ENCODE peak calls at places on chromosomes 4 and X, in four cellular contexts. E, C, K and M are unnamed samples.

GRCh38 chr4:140078366-140078765 is 75.6 kb downstream of the MAML3 start:
- DNase-seq in E (no peak), K (no peak), C (no peak), M (peak)

GRCh38 chr4:111631157-111631999 is 513.9 kb upstream of the FAM241A start:
- DNase-seq in K (no peak), C (no peak), E (no peak), M (no peak)

GRCh38 chr4:85489273-85489672 is 14.3 kb downstream of the ARHGAP24 start:
- DNase-seq in C (no peak), K (no peak), E (no peak), M (no peak)

GRCh38 chrX:41705680-41706374 is 17.1 kb downstream of the GPR34 start:
- DNase-seq in K (no peak), C (peak), E (no peak), M (no peak)

GRCh38 chr4:80393246-80393969 is 57.9 kb downstream of the CFAP299 start:
- DNase-seq in C (no peak), K (peak), E (peak), M (no peak)

GRCh38 chr4:5988086-5988845 is 30.0 kb downstream of the C4orf50 start:
- DNase-seq in C (no peak), K (no peak), E (no peak), M (no peak)

GRCh38 chr4:177308842-177309524 is 691 bp upstream of the NEIL3 start:
- DNase-seq in E (no peak), C (no peak), K (no peak), M (no peak)

GRCh38 chr4:112058433-112058832 is 86.8 kb upstream of the FAM241A start:
- DNase-seq in C (no peak), K (peak), E (no peak), M (no peak)

GRCh38 chrX:22060451-22060940 is 28.4 kb downstream of the PHEX start:
- DNase-seq in E (peak), K (peak), C (no peak), M (no peak)

GRCh38 chrX:11543249-11543648 is 122.5 kb downstream of the ARHGAP6 start:
- DNase-seq in E (no peak), K (no peak), C (no peak), M (no peak)

GRCh38 chrX:26871967-26872366 is 591.2 kb downstream of the PPP4R3C start:
- DNase-seq in K (no peak), E (no peak), C (no peak), M (no peak)

GRCh38 chr4:174490356-174490969 is 31.8 kb downstream of the HPGD start:
- DNase-seq in E (no peak), C (no peak), K (no peak), M (no peak)

GRCh38 chr4:172706000-172706399 is 462.6 kb upstream of the GALNT7 start:
- DNase-seq in E (no peak), C (no peak), K (no peak), M (no peak)

GRCh38 chr4:172705565-172705964 is 463.0 kb upstream of the GALNT7 start:
- DNase-seq in E (no peak), K (no peak), C (no peak), M (no peak)

GRCh38 chr4:172708184-172708583 is 460.4 kb upstream of the GALNT7 start:
- DNase-seq in C (no peak), E (no peak), K (no peak), M (no peak)

GRCh38 chr4:172709376-172709775 is 459.2 kb upstream of the GALNT7 start:
- DNase-seq in K (no peak), C (no peak), E (no peak), M (no peak)

GRCh38 chr4:172707622-172708021 is 461.0 kb upstream of the GALNT7 start:
- DNase-seq in K (no peak), C (no peak), E (no peak), M (no peak)
- H3K27ac ChIP-seq in K (no peak), C (no peak), E (no peak), M (no peak)

GRCh38 chrX:112941209-112941788 is 100.7 kb upstream of the AMOT start:
- DNase-seq in E (no peak), K (no peak), C (no peak), M (no peak)
- TF ChIP-seq CTCF in E (no peak), K (no peak), C (no peak), M (no peak)

DNA sequence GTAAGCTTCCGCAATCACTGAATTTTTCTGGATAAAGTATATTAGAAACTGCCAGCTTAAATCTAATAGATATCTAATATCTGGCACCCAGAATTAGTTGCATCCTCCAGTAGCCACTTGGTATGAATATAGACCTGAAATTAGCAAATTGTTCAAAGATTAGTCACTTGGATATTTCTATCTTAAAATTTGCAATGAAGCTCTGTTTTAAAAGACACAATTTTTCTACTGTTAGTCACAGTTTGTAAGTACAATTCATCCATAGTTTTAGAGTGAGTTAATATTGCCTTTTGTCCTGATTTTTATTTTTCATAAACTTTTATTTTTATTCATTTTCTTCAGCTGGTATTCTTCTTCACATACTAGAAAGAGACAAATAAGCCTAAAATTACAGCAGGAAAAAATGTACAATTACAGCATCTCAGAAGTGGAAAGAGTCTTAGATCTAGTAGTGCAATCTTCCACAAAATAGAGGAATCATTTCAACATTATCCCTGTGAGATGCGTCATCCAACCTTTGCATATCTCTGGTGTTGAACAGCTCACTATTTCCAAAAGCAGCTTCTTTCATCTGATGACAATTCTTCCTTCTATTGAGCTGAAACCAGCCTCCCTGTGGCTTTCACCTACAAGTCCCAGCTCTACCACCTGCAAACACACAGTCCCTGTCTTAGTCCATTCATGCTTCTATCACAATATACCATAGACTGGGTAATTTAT is 190.0 kb upstream of the AR start:
- DNase-seq in K (no peak), E (no peak), C (no peak), M (no peak)
- H3K27ac ChIP-seq in K (no peak), E (no peak), C (no peak), M (no peak)

DNA sequence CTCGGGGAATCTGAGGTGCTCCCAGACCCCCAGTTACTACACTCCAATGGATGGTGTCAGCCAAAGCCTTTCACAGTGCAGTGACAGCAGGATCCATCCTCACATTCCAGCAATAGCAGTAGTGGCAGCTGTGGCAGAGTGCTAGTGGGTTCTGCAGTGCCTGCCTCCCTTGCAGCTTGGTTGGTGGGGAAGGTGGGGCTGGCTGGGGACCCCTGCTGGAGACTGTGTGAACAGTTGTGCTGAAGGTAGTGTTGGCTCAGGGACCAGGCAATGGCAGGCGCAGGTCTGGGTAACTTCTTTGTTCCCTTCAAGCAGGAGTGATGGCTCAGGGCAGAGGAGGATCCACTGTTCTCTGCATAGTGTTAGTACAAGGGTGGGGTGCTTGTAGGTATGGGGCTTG is 343.7 kb upstream of the TRAM1L1 start:
- DNase-seq in K (no peak), E (no peak), C (no peak), M (no peak)
- TF ChIP-seq CTCF in K (no peak), E (no peak), C (no peak), M (no peak)

GRCh38 chr4:155597281-155597680 is 69.4 kb upstream of the GUCY1A1 start:
- DNase-seq in C (no peak), E (no peak), K (no peak), M (no peak)
- H3K27ac ChIP-seq in C (no peak), E (no peak), K (no peak), M (no peak)

GRCh38 chrX:36957425-36958328 is 50.5 kb upstream of the FAM47C start:
- DNase-seq in E (no peak), C (peak), K (no peak), M (no peak)
- TF ChIP-seq CTCF in E (no peak), C (peak), K (no peak), M (no peak)

DNA sequence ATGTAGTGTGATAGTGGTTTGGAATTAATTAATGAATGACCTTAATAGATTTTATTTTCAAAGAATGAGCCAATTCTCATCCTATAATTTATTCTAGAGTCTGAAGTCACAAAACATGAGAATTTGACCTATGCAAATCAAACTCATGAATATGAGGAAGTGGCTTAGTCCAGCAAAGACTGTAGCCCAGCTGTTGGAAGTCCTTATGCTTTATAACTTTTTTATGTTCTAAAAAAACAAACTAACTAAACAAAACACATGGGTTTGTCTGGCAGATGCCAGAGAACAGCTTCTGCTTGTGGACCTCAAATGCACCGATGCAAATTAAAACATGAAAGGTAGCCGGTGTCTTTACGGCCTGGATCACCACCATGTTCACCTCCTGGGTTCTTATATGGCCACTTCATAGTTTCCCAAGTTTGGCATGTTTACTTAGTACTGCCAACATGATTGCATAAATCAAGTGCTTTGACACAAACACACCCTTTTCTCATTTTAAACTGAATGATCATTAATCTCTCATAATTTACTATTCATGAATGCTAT is 277.4 kb downstream of the PAPSS1 start:
- DNase-seq in E (no peak), C (no peak), K (no peak), M (no peak)
- H3K27ac ChIP-seq in E (no peak), C (no peak), K (no peak), M (no peak)

GRCh38 chr4:113674251-113674650 is 87.3 kb downstream of the CAMK2D start:
- DNase-seq in E (no peak), K (no peak), C (no peak), M (no peak)

GRCh38 chr4:113674733-113675132 is 86.8 kb downstream of the CAMK2D start:
- DNase-seq in E (no peak), C (no peak), K (no peak), M (no peak)

GRCh38 chr4:113677333-113677732 is 84.2 kb downstream of the CAMK2D start:
- DNase-seq in K (no peak), C (no peak), E (no peak), M (no peak)

GRCh38 chr4:113675731-113676707 is 85.5 kb downstream of the CAMK2D start:
- DNase-seq in C (no peak), E (no peak), K (no peak), M (no peak)

DNA sequence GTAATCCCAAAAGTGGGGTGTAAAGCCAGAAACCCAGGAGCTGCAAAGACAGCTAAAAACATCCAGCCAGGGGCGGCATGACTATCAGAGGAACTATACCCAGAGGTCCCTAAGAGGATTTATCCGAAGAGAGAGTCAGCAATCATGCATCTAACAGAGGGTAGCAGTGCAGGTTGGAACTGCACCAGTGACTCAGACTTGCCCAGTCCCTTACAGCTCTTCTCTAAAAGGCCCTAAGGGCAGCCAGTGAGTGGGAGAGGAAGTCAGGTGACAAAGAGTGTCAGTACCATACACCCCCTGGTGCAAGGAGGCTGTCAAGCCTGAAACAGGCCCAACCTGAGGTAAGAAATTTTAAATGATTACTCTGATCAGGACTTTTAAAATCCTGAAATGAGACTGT is 88.1 kb downstream of the CAMK2D start:
- DNase-seq in K (peak), E (no peak), C (no peak), M (no peak)
- TF ChIP-seq CTCF in K (peak), E (no peak), C (no peak), M (no peak)